ENCODE peak calls at places on chromosome 20, in six cellular contexts. A is lower lobe of right lung; M is T-helper 2 cell; L is stimulated activated CD8-positive, alpha-beta memory T cell treated with anti-CD3 and anti-CD28 coated beads, Interleukin-12 subunit alpha, Interleukin-12 subunit beta, amount 100 ng/mL, for 4 hours; Z is suprapubic skin; E is fibroblast of the conjunctiva. T is an unnamed sample.

GRCh38 chr20:36886859-36887778 is 11.2 kb downstream of the TLDC2 start:
- DNase-seq in A (peak), M (peak), L (peak), Z (peak), E (peak), T (peak)

GRCh38 chr20:46893877-46894578 is 615 bp upstream of the EYA2 start:
- DNase-seq in A (no peak), M (no peak), L (no peak), Z (no peak), E (no peak), T (no peak)

GRCh38 chr20:51097334-51098176 is 74.6 kb upstream of the KCNG1 start:
- DNase-seq in A (no peak), M (no peak), L (no peak), Z (no peak), E (no peak), T (no peak)

GRCh38 chr20:4811661-4812181 is 90.0 kb downstream of the PRND start:
- DNase-seq in A (peak), M (no peak), L (peak), Z (peak), E (no peak), T (no peak)

GRCh38 chr20:32727663-32728062 is 15.6 kb downstream of the COMMD7 start:
- DNase-seq in A (no peak), M (no peak), L (no peak), Z (no peak), E (peak), T (no peak)

GRCh38 chr20:44496976-44497375 is 21.3 kb downstream of the TTPAL start:
- DNase-seq in A (no peak), M (no peak), L (no peak), Z (no peak), E (no peak), T (no peak)

GRCh38 chr20:57435498-57436222 is 44.5 kb downstream of the RBM38 start:
- DNase-seq in A (peak), M (no peak), L (no peak), Z (peak), E (no peak), T (no peak)

GRCh38 chr20:25274891-25275812 is 27.3 kb downstream of the PYGB start:
- DNase-seq in A (peak), M (peak), L (no peak), Z (peak), E (no peak), T (no peak)

GRCh38 chr20:4555188-4555893 is 166.4 kb upstream of the PRND start:
- DNase-seq in A (no peak), M (no peak), L (no peak), Z (no peak), E (no peak), T (no peak)

GRCh38 chr20:3705970-3706739 is 6.2 kb downstream of the SIGLEC1 start:
- DNase-seq in A (no peak), M (no peak), L (no peak), Z (no peak), E (no peak), T (no peak)

GRCh38 chr20:45051497-45052060 is 49.3 kb downstream of the KCNS1 start:
- DNase-seq in A (no peak), M (no peak), L (no peak), Z (no peak), E (no peak), T (peak)

GRCh38 chr20:9062066-9062465 is 6.8 kb upstream of the PLCB4 start:
- DNase-seq in A (no peak), M (no peak), L (no peak), Z (no peak), E (no peak), T (no peak)

GRCh38 chr20:18645851-18646250 is 58.0 kb downstream of the DTD1 start:
- DNase-seq in A (no peak), M (no peak), L (no peak), Z (no peak), E (no peak), T (no peak)

GRCh38 chr20:35895476-35895875 is 58.8 kb downstream of the SCAND1 start:
- DNase-seq in A (no peak), M (no peak), L (no peak), Z (no peak), E (no peak), T (no peak)

GRCh38 chr20:56575157-56575556 is 42.1 kb downstream of the FAM209B start:
- DNase-seq in A (no peak), M (no peak), L (no peak), Z (no peak), E (no peak), T (no peak)

GRCh38 chr20:6044102-6044501 is 9.8 kb downstream of the LRRN4 start:
- DNase-seq in A (no peak), M (no peak), L (no peak), Z (no peak), E (no peak), T (peak)

GRCh38 chr20:41436679-41437078 is 70.1 kb upstream of the EMILIN3 start:
- DNase-seq in A (no peak), M (no peak), L (no peak), Z (no peak), E (peak), T (no peak)

GRCh38 chr20:35012227-35013069 is 56.8 kb downstream of the MYH7B start:
- DNase-seq in A (no peak), M (no peak), L (no peak), Z (no peak), E (no peak), T (no peak)

GRCh38 chr20:63056236-63057132 is 49.7 kb upstream of the BHLHE23 start:
- DNase-seq in A (peak), M (peak), L (no peak), Z (peak), E (no peak), T (peak)

GRCh38 chr20:58712823-58713731 is 20.5 kb downstream of the NPEPL1 start:
- DNase-seq in A (no peak), M (no peak), L (no peak), Z (no peak), E (no peak), T (no peak)

GRCh38 chr20:34452281-34452982 is 63.8 kb upstream of the DYNLRB1 start:
- DNase-seq in A (no peak), M (no peak), L (no peak), Z (no peak), E (peak), T (no peak)

GRCh38 chr20:8853805-8854338 is 215.0 kb upstream of the PLCB4 start:
- DNase-seq in A (no peak), M (no peak), L (no peak), Z (no peak), E (peak), T (peak)

GRCh38 chr20:32453467-32454163 is 95.5 kb downstream of the ASXL1 start:
- DNase-seq in A (peak), M (no peak), L (no peak), Z (no peak), E (no peak), T (no peak)

GRCh38 chr20:50146732-50147662 is 6.5 kb downstream of the PEDS1 start:
- DNase-seq in A (peak), M (peak), L (peak), Z (peak), E (no peak), T (peak)

GRCh38 chr20:32908334-32909292 is 49.9 kb downstream of the EFCAB8 start:
- DNase-seq in A (peak), M (no peak), L (peak), Z (no peak), E (no peak), T (no peak)

GRCh38 chr20:51345601-51346101 is 196.9 kb downstream of the NFATC2 start:
- DNase-seq in A (no peak), M (no peak), L (no peak), Z (no peak), E (peak), T (no peak)

GRCh38 chr20:8964944-8965562 is 103.8 kb upstream of the PLCB4 start:
- DNase-seq in A (no peak), M (no peak), L (no peak), Z (no peak), E (no peak), T (no peak)

GRCh38 chr20:54514020-54514607 is 38.7 kb downstream of the DOK5 start:
- DNase-seq in A (no peak), M (no peak), L (no peak), Z (no peak), E (no peak), T (no peak)

GRCh38 chr20:57374931-57375651 is 16.1 kb upstream of the RBM38 start:
- DNase-seq in A (no peak), M (no peak), L (no peak), Z (no peak), E (no peak), T (no peak)

GRCh38 chr20:37758332-37758731 is 64.5 kb downstream of the CTNNBL1 start:
- DNase-seq in A (no peak), M (no peak), L (no peak), Z (no peak), E (no peak), T (no peak)

GRCh38 chr20:45959956-45960630 is 11.9 kb downstream of the ZNF335 start:
- DNase-seq in A (peak), M (no peak), L (no peak), Z (peak), E (no peak), T (no peak)

GRCh38 chr20:4702562-4703280 is 19.0 kb upstream of the PRND start:
- DNase-seq in A (no peak), M (no peak), L (no peak), Z (no peak), E (no peak), T (peak)

GRCh38 chr20:8244637-8245036 is 112.6 kb downstream of the PLCB1 start:
- DNase-seq in A (no peak), M (no peak), L (no peak), Z (no peak), E (peak), T (no peak)

GRCh38 chr20:23954008-23954745 is 34.4 kb downstream of the GGTLC1 start:
- DNase-seq in A (no peak), M (no peak), L (no peak), Z (no peak), E (no peak), T (no peak)